ENCODE peak calls at places on chromosomes 7 and 10, in seven cellular contexts. W is kidney epithelial cell, I is choroid plexus epithelial cell, X is adipocyte, V is suprapubic skin, K is GM12865, R is adrenal gland. S is an unnamed sample.

GRCh38 chr7:105028004-105028403 is 14.0 kb downstream of the KMT2E start:
- DNase-seq in K (peak), V (no peak), R (no peak), I (no peak), W (no peak), X (no peak), S (no peak)

GRCh38 chr7:55307123-55307916 is 57.8 kb upstream of the LANCL2 start:
- DNase-seq in K (no peak), V (no peak), I (peak), W (no peak), X (peak), R (no peak), S (no peak)

GRCh38 chr7:22173884-22174573 is 182.9 kb downstream of the RAPGEF5 start:
- DNase-seq in W (no peak), K (peak), I (no peak), R (no peak), V (no peak), X (no peak), S (no peak)

GRCh38 chr7:74101061-74101681 is 17.6 kb downstream of the LIMK1 start:
- DNase-seq in K (peak), W (no peak), I (peak), X (peak), V (no peak), R (no peak), S (peak)

GRCh38 chr7:7568553-7568952 is 1.9 kb downstream of the MIOS start:
- DNase-seq in R (no peak), W (no peak), I (no peak), K (no peak), X (no peak), V (no peak), S (no peak)

GRCh38 chr7:95330194-95331003 is 6.1 kb upstream of the PON1 start:
- DNase-seq in W (no peak), V (no peak), R (no peak), I (peak), X (peak), K (peak), S (no peak)

GRCh38 chr10:65518379-65518778 is 1407.5 kb upstream of the LRRTM3 start:
- DNase-seq in R (no peak), I (peak), W (peak), X (no peak), V (no peak), K (no peak), S (no peak)

GRCh38 chr10:3131098-3131497 is 41.5 kb downstream of the PITRM1 start:
- DNase-seq in W (peak), X (no peak), K (no peak), V (no peak), I (peak), R (no peak), S (no peak)

GRCh38 chr7:30842542-30843451 is 68.9 kb upstream of the AQP1 start:
- DNase-seq in R (no peak), X (peak), K (no peak), V (peak), I (no peak), W (no peak), S (no peak)

GRCh38 chr10:53479365-53479764 is 706.8 kb upstream of the MBL2 start:
- DNase-seq in X (no peak), V (no peak), R (no peak), I (no peak), K (no peak), W (no peak), S (no peak)

GRCh38 chr7:27409776-27410175 is 167.2 kb downstream of the EVX1 start:
- DNase-seq in W (no peak), I (no peak), R (no peak), X (no peak), V (no peak), K (no peak), S (no peak)

GRCh38 chr7:70589010-70589409 is 542.9 kb upstream of the GALNT17 start:
- DNase-seq in K (no peak), X (no peak), I (no peak), R (no peak), V (no peak), W (no peak), S (no peak)

GRCh38 chr7:135845415-135846075 is 96.9 kb upstream of the FAM180A start:
- DNase-seq in W (no peak), X (no peak), R (no peak), V (no peak), I (no peak), K (no peak), S (no peak)

GRCh38 chr7:30869794-30870491 is 41.7 kb upstream of the AQP1 start:
- DNase-seq in W (no peak), I (peak), K (no peak), V (no peak), X (peak), R (peak), S (no peak)

GRCh38 chr10:99364125-99364524 is 35.0 kb downstream of the CNNM1 start:
- DNase-seq in X (peak), W (no peak), V (no peak), R (no peak), K (no peak), I (no peak), S (no peak)

GRCh38 chr10:66869635-66870034 is 56.2 kb upstream of the LRRTM3 start:
- DNase-seq in V (no peak), I (no peak), K (no peak), W (no peak), X (peak), R (no peak), S (no peak)

GRCh38 chr10:90777614-90778013 is 80.2 kb downstream of the HTR7 start:
- DNase-seq in R (no peak), W (no peak), K (no peak), I (no peak), V (no peak), X (peak), S (no peak)

GRCh38 chr7:44587843-44588711 is 6.0 kb upstream of the TMED4 start:
- DNase-seq in W (no peak), I (peak), R (peak), V (no peak), X (peak), K (peak), S (peak)

GRCh38 chr7:144717720-144718119 is 118.1 kb downstream of the TPK1 start:
- DNase-seq in K (no peak), R (no peak), W (no peak), V (no peak), X (no peak), I (no peak), S (no peak)

GRCh38 chr10:21750424-21750823 is 216.4 kb downstream of the MLLT10 start:
- DNase-seq in V (no peak), W (no peak), R (no peak), K (no peak), I (no peak), X (no peak), S (no peak)

GRCh38 chr10:8070440-8070839 is 16.0 kb downstream of the GATA3 start:
- DNase-seq in R (no peak), K (no peak), W (no peak), V (no peak), I (no peak), X (no peak), S (no peak)
- H3K4me3 ChIP-seq in R (no peak), K (no peak), W (no peak), V (no peak), I (no peak), X (no peak), S (no peak)

GRCh38 chr7:4725014-4725951 is 43.2 kb downstream of the FOXK1 start:
- DNase-seq in W (peak), R (peak), X (peak), K (peak), I (peak), V (peak), S (peak)
- H3K4me3 ChIP-seq in W (peak), R (peak), X (peak), K (peak), I (peak), V (peak), S (peak)

DNA sequence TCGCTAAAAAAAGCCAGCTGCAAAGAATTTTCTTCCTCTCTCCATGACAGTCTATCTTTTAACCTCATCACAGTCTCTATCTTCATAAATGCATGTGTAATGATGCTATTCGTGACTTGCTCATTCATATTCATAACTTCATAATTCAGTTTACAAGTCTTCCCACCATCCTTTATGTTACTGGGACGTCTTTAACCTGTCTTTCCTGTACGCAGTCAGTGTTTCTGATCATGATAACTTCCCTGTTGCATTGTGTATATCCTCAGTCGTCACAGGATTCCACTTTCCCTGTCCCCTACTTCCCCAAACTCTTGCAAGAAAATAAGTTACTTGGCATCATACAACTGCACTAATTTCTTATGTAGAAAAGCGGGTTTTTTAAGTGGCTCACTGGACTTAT is 165.6 kb upstream of the ASAH2 start:
- DNase-seq in W (no peak), V (no peak), X (no peak), I (no peak), R (no peak), K (peak), S (no peak)
- H3K4me3 ChIP-seq in W (no peak), V (peak), X (peak), I (peak), R (peak), K (peak), S (peak)

DNA sequence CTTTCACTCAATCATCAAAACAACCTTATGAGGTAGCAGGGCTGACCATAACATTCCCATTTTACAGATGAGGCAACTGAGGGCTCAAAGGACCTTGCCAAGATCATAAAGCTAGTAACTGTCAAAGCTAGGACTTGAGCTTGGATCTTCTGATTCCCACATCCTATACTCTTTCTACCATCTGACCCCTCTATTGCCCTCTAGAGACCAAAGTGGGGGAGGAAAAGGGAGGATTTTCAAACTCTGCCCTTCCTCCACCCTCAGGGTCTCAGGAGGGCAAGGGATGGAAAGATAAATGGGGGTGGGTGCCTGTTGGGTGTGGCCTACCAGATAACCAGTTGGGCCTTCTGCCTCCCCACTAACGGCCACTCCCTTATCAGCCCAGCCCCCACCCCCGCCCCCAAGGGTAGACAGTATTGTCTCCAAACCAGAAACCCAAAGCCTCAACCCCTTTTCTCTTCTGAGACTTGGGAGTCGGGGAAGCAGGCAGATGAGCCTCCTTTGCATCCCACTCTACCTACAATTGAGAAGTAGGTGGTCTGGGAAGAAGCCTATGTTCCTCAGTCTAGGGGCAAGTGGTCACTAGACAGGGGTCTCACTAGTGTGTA is 7.9 kb downstream of the LDB1 start:
- DNase-seq in W (no peak), V (no peak), I (no peak), K (no peak), R (no peak), X (no peak), S (no peak)
- H3K4me3 ChIP-seq in W (no peak), V (peak), I (no peak), K (no peak), R (no peak), X (peak), S (no peak)

GRCh38 chr10:123139165-123139520 is 3.4 kb downstream of the HMX3 start:
- DNase-seq in X (no peak), I (no peak), K (no peak), W (no peak), V (no peak), R (no peak), S (no peak)

GRCh38 chr10:123136221-123136805 is 543 bp downstream of the HMX3 start:
- DNase-seq in X (no peak), I (no peak), K (no peak), R (no peak), V (no peak), W (no peak), S (no peak)

GRCh38 chr10:123134915-123135414 is 805 bp upstream of the HMX3 start:
- DNase-seq in W (no peak), R (no peak), I (no peak), K (no peak), X (no peak), V (no peak), S (no peak)

GRCh38 chr10:123135415-123136141 is at the start of gene HMX3:
- DNase-seq in I (no peak), K (peak), R (no peak), W (no peak), X (peak), V (no peak), S (no peak)

GRCh38 chr10:123136806-123137642 is 1.3 kb downstream of the HMX3 start:
- DNase-seq in K (peak), I (no peak), W (no peak), V (no peak), R (no peak), X (peak), S (no peak)
- H3K4me3 ChIP-seq in K (peak), I (no peak), W (no peak), V (peak), R (peak), X (peak), S (peak)